ENCODE peak calls at places on chromosomes 1 and 21, in nine cellular contexts. N is M059J; P is dorsolateral prefrontal cortex; B is A549; S is activated T-cell treated with anti-CD3 and anti-CD28 coated beads for 24 hours; L is myocyte; W is head of caudate nucleus; G is activated CD4-positive, alpha-beta T cell treated with anti-CD3 and anti-CD28 coated beads, Interleukin-2, amount 50 U/mL, for 48 hours; U is mesendoderm. X is an unnamed sample.

GRCh38 chr1:154951901-154952657 is 3.8 kb downstream of the PBXIP1 start:
- DNase-seq in N (no peak), P (no peak), B (no peak), S (peak), L (peak), W (no peak), G (peak), U (no peak), X (no peak)

GRCh38 chr1:52296345-52296744 is 69.7 kb downstream of the CC2D1B start:
- DNase-seq in N (peak), P (no peak), B (peak), S (no peak), L (peak), W (no peak), G (no peak), U (peak), X (peak)

GRCh38 chr1:83673287-83673686 is 325.6 kb downstream of the TTLL7 start:
- DNase-seq in N (peak), P (no peak), B (no peak), S (no peak), L (no peak), W (no peak), G (no peak), U (no peak), X (no peak)

GRCh38 chr1:100631015-100631521 is 88.5 kb upstream of the VCAM1 start:
- DNase-seq in N (peak), P (no peak), B (no peak), S (no peak), L (peak), W (no peak), G (no peak), U (no peak), X (no peak)

GRCh38 chr21:27300770-27301169 is 333.9 kb upstream of the ADAMTS5 start:
- DNase-seq in N (no peak), P (no peak), B (no peak), S (no peak), L (no peak), W (no peak), G (no peak), U (no peak), X (no peak)

GRCh38 chr1:11563560-11564069 is 84.7 kb downstream of the DISP3 start:
- DNase-seq in N (peak), P (no peak), B (no peak), S (no peak), L (peak), W (no peak), G (no peak), U (peak), X (peak)

GRCh38 chr1:116735246-116735645 is 19.0 kb upstream of the CD2 start:
- DNase-seq in N (no peak), P (no peak), B (no peak), S (no peak), L (no peak), W (peak), G (no peak), U (no peak), X (no peak)

GRCh38 chr1:12049625-12050024 is 13.5 kb upstream of the TNFRSF8 start:
- DNase-seq in N (no peak), P (no peak), B (no peak), S (no peak), L (no peak), W (no peak), G (no peak), U (peak), X (peak)

GRCh38 chr1:152824964-152825363 is 2.3 kb upstream of the LCE1A start:
- DNase-seq in N (no peak), P (no peak), B (no peak), S (no peak), L (no peak), W (no peak), G (no peak), U (no peak), X (no peak)